ENCODE peak calls at places on chromosomes 3 and 15, in eight cellular contexts. A is body of pancreas, G is PC-3, L is Peyer's patch, F is kidney, W is A549, H is GM12865, J is kidney epithelial cell. E is an unnamed sample.

GRCh38 chr3:124043023-124043422 is 51.1 kb upstream of the ROPN1 start:
- DNase-seq in A (no peak), G (no peak), L (no peak), F (no peak), W (no peak), H (no peak), J (no peak), E (no peak)

GRCh38 chr3:23611737-23612295 is 193.9 kb upstream of the UBE2E1 start:
- DNase-seq in A (peak), G (no peak), L (no peak), F (peak), W (no peak), H (peak), J (no peak), E (no peak)

GRCh38 chr3:16741103-16741758 is 136.0 kb upstream of the DAZL start:
- DNase-seq in A (no peak), G (peak), L (no peak), F (no peak), W (no peak), H (peak), J (no peak), E (peak)

GRCh38 chr3:178802993-178803693 is 266.9 kb downstream of the KCNMB2 start:
- DNase-seq in A (no peak), G (no peak), L (no peak), F (no peak), W (no peak), H (no peak), J (no peak), E (no peak)

GRCh38 chr15:77515613-77516012 is 94.9 kb downstream of the HMG20A start:
- DNase-seq in A (no peak), G (no peak), L (no peak), F (no peak), W (no peak), H (no peak), J (no peak), E (no peak)

GRCh38 chr3:53230789-53231188 is 25.0 kb downstream of the TKT start:
- DNase-seq in A (no peak), G (no peak), L (no peak), F (no peak), W (no peak), H (no peak), J (no peak), E (no peak)

GRCh38 chr3:36840453-36840921 is 76.1 kb upstream of the DCLK3 start:
- DNase-seq in A (no peak), G (no peak), L (no peak), F (no peak), W (no peak), H (no peak), J (no peak), E (no peak)

GRCh38 chr15:63791236-63791635 is 42.5 kb downstream of the HERC1 start:
- DNase-seq in A (no peak), G (peak), L (no peak), F (no peak), W (no peak), H (no peak), J (no peak), E (no peak)

GRCh38 chr3:101288294-101288693 is 32.1 kb downstream of the IMPG2 start:
- DNase-seq in A (no peak), G (no peak), L (no peak), F (no peak), W (no peak), H (no peak), J (no peak), E (no peak)

GRCh38 chr15:68640791-68641331 is 62.1 kb downstream of the CORO2B start:
- DNase-seq in A (no peak), G (no peak), L (no peak), F (peak), W (no peak), H (no peak), J (no peak), E (no peak)

GRCh38 chr3:117217837-117218236 is 508.3 kb downstream of the TUSC7 start:
- DNase-seq in A (no peak), G (no peak), L (no peak), F (no peak), W (no peak), H (no peak), J (no peak), E (no peak)

GRCh38 chr15:46166750-46167149 is 531.9 kb downstream of the SQOR start:
- DNase-seq in A (no peak), G (no peak), L (no peak), F (no peak), W (no peak), H (no peak), J (no peak), E (no peak)

GRCh38 chr3:126711361-126711760 is 7.3 kb downstream of the CHCHD6 start:
- DNase-seq in A (no peak), G (no peak), L (no peak), F (no peak), W (no peak), H (no peak), J (no peak), E (no peak)

GRCh38 chr15:57388199-57388863 is 12.0 kb downstream of the CGNL1 start:
- DNase-seq in A (peak), G (no peak), L (no peak), F (no peak), W (no peak), H (no peak), J (no peak), E (no peak)

DNA sequence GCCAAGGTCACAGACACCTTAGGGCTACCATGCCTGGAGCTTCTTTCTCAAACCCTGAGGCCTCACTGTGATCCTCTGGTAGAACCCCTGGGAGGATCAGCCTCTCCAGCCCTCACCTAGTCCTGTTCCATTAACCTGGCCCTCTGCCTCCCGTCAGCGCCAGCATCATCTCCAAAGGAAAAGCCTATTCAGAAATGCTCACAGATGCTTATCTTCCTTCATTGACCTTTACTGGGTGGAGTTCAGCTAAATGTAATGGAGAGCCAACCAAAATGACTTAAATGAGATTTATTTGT is 1.8 kb upstream of the SLCO2A1 start:
- DNase-seq in A (no peak), G (no peak), L (no peak), F (no peak), W (no peak), H (no peak), J (no peak), E (no peak)
- TF ChIP-seq CTCF in A (no peak), G (no peak), L (no peak), F (no peak), W (no peak), H (no peak), J (no peak), E (no peak)

GRCh38 chr3:167864559-167864887 is 129.0 kb downstream of the SERPINI1 start:
- DNase-seq in A (no peak), G (no peak), L (no peak), F (no peak), W (no peak), H (no peak), J (no peak), E (no peak)
- H3K4me3 ChIP-seq in A (no peak), G (no peak), L (no peak), F (no peak), W (no peak), H (no peak), J (no peak), E (no peak)

GRCh38 chr3:137714551-137714950 is 49.6 kb upstream of the SOX14 start:
- DNase-seq in A (no peak), G (no peak), L (no peak), F (peak), W (no peak), H (no peak), J (no peak), E (no peak)

DNA sequence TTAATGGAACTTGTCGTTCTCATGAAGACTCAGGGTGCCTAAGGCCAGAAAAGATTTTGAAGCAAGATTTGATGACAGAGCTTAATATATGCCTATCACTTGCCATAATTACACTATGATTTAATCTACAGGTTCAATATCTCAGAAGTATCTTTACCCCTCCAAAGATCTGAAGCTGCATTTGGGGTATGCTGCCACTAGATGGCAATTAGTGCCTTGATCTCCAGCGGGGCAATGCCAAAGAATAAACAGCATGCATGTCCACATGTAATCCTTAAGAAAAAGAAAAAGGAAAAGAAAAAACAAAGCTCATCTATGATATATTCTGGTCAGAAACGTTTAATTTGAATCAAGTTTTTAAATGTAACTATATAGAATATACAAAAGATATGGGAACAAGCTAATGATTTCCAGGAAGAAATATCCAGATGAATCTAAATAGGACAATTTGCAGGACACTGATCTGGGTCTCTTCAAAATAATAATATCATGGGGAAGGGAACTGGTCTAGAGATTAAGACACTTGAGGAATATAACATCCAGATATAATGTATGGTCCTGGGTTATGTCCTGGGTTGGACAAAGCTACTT is 55.0 kb upstream of the SOX14 start:
- DNase-seq in A (no peak), G (peak), L (no peak), F (no peak), W (peak), H (peak), J (no peak), E (no peak)
- TF ChIP-seq CTCF in A (peak), G (peak), L (no peak), F (peak), W (peak), H (peak), J (peak), E (peak)

GRCh38 chr15:92037446-92037845 is 183.9 kb downstream of the SLCO3A1 start:
- DNase-seq in A (no peak), G (no peak), L (no peak), F (no peak), W (no peak), H (no peak), J (no peak), E (no peak)
- H3K4me3 ChIP-seq in A (no peak), G (no peak), L (no peak), F (no peak), W (no peak), H (no peak), J (no peak), E (no peak)

DNA sequence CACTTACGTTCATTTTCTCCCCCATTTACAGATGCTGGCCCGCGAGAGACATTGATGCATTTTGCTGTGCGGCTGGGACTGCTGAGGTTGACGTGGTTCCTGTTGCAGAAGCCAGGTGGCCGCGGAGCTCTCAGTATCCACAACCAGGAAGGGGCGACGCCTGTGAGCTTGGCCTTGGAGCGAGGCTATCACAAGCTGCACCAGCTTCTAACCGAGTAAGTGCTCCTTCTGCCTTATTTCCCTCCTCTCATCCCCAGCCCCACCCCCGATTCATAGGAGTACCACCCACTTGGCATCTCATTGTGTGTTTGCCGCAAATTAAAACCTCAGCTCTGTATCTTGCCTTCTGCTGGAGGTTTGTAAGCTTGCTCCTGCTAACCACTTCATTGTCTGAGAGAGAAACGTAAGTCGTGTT is 163.3 kb downstream of the AKAP13 start:
- DNase-seq in A (peak), G (no peak), L (peak), F (peak), W (no peak), H (no peak), J (no peak), E (no peak)
- TF ChIP-seq CTCF in A (peak), G (no peak), L (peak), F (no peak), W (no peak), H (no peak), J (no peak), E (no peak)

GRCh38 chr15:98801234-98801561 is 152.9 kb downstream of the IGF1R start:
- DNase-seq in A (no peak), G (no peak), L (no peak), F (no peak), W (no peak), H (no peak), J (no peak), E (no peak)
- H3K4me3 ChIP-seq in A (no peak), G (no peak), L (no peak), F (no peak), W (peak), H (no peak), J (no peak), E (no peak)

GRCh38 chr3:188749010-188749617 is 422.7 kb upstream of the TPRG1 start:
- DNase-seq in A (peak), G (peak), L (no peak), F (no peak), W (peak), H (peak), J (no peak), E (no peak)
- TF ChIP-seq CTCF in A (peak), G (peak), L (peak), F (peak), W (no peak), H (peak), J (peak), E (peak)

GRCh38 chr3:71303627-71304260 is 279.8 kb downstream of the FOXP1 start:
- DNase-seq in A (no peak), G (no peak), L (no peak), F (no peak), W (no peak), H (no peak), J (no peak), E (no peak)

GRCh38 chr3:71304684-71305083 is 278.8 kb downstream of the FOXP1 start:
- DNase-seq in A (peak), G (peak), L (no peak), F (no peak), W (no peak), H (no peak), J (no peak), E (no peak)

GRCh38 chr3:71305246-71306206 is 278.0 kb downstream of the FOXP1 start:
- DNase-seq in A (peak), G (peak), L (no peak), F (no peak), W (no peak), H (no peak), J (no peak), E (no peak)

GRCh38 chr3:71302604-71303003 is 280.9 kb downstream of the FOXP1 start:
- DNase-seq in A (no peak), G (no peak), L (no peak), F (no peak), W (no peak), H (no peak), J (no peak), E (no peak)

DNA sequence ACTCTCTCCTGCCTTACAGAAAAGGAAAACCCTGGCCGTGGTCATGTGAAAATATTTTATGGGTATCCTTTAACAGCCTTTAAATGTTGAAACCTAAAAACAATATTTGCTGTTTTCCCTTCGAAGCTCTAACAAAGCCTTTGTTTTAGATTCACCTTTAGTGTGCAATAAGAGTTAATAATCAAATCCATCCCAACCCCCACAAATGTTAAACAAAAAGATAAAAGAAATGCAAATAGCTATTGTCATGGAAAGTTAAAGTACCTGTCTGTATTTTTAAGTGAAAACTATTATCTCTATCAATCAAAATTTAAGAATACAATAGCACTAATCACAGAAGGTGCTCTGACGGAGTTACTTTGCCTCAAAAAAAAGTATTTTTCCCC is 279.3 kb downstream of the FOXP1 start:
- DNase-seq in A (no peak), G (no peak), L (no peak), F (no peak), W (no peak), H (no peak), J (no peak), E (no peak)
- H3K4me3 ChIP-seq in A (no peak), G (no peak), L (no peak), F (no peak), W (no peak), H (no peak), J (no peak), E (no peak)

DNA sequence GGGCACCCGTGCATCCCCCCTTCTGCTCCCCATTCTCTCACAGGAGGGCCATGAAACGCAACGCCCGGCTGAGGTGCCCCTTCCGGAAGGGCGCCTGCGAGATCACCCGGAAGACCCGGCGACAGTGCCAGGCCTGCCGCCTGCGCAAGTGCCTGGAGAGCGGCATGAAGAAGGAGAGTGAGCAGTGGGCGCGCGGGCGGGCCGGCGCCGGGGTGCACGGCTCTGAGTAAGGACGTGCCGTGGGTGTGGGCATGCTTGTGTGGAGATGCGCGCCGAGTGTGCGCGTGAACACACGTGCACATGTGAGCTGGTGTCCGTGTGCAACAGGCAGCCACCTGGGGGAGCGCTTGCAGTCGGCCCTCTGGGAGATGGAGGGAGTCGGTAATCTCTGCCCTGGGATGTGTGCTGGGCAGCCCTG is 28.1 kb downstream of the NR1I2 start:
- DNase-seq in A (peak), G (no peak), L (no peak), F (peak), W (no peak), H (peak), J (no peak), E (peak)
- TF ChIP-seq CTCF in A (peak), G (peak), L (no peak), F (no peak), W (no peak), H (peak), J (peak), E (peak)

GRCh38 chr3:72383896-72384295 is 464.3 kb downstream of the SHQ1 start:
- DNase-seq in A (no peak), G (no peak), L (no peak), F (no peak), W (no peak), H (no peak), J (no peak), E (no peak)
- H3K4me3 ChIP-seq in A (no peak), G (no peak), L (no peak), F (no peak), W (no peak), H (no peak), J (no peak), E (no peak)

E was measured in HFF-Myc.